ENCODE peak calls at places on chromosomes 16 and 17, in four cellular contexts. One of them, this sample, is unnamed.

GRCh38 chr16:68298907-68299515 is 11.7 kb downstream of the SLC7A6OS start:
- DNase-seq in mammary epithelial cell: peak
- DNase-seq in CD4-positive, alpha-beta T cell: no peak
- DNase-seq in fibroblast of lung: peak
- DNase-seq in this sample: no peak

GRCh38 chr16:29192329-29193247 is 207.7 kb downstream of the LAT start:
- DNase-seq in fibroblast of lung: no peak
- DNase-seq in CD4-positive, alpha-beta T cell: peak
- DNase-seq in mammary epithelial cell: no peak
- DNase-seq in this sample: no peak

GRCh38 chr17:13352747-13353415 is 248.8 kb downstream of the HS3ST3A1 start:
- DNase-seq in fibroblast of lung: no peak
- DNase-seq in CD4-positive, alpha-beta T cell: no peak
- DNase-seq in mammary epithelial cell: no peak
- DNase-seq in this sample: no peak

GRCh38 chr16:86322283-86322682 is 188.0 kb upstream of the FOXF1 start:
- DNase-seq in mammary epithelial cell: no peak
- DNase-seq in fibroblast of lung: no peak
- DNase-seq in CD4-positive, alpha-beta T cell: no peak
- DNase-seq in this sample: no peak

GRCh38 chr17:80294210-80294609 is 33.6 kb downstream of the RNF213 start:
- DNase-seq in CD4-positive, alpha-beta T cell: no peak
- DNase-seq in fibroblast of lung: no peak
- DNase-seq in mammary epithelial cell: no peak
- DNase-seq in this sample: no peak

GRCh38 chr17:48630925-48631692 is 5.0 kb upstream of the HOXB9 start:
- DNase-seq in CD4-positive, alpha-beta T cell: no peak
- DNase-seq in fibroblast of lung: no peak
- DNase-seq in mammary epithelial cell: no peak
- DNase-seq in this sample: no peak

GRCh38 chr16:52434224-52434623 is 112.7 kb downstream of the TOX3 start:
- DNase-seq in mammary epithelial cell: no peak
- DNase-seq in fibroblast of lung: no peak
- DNase-seq in CD4-positive, alpha-beta T cell: no peak
- DNase-seq in this sample: no peak

GRCh38 chr17:82020874-82021727 is 1.6 kb downstream of the CENPX start:
- DNase-seq in fibroblast of lung: peak
- DNase-seq in CD4-positive, alpha-beta T cell: peak
- DNase-seq in mammary epithelial cell: peak
- DNase-seq in this sample: peak

GRCh38 chr17:81287741-81288430 is 7.2 kb downstream of the SLC38A10 start:
- DNase-seq in mammary epithelial cell: no peak
- DNase-seq in fibroblast of lung: no peak
- DNase-seq in CD4-positive, alpha-beta T cell: no peak
- DNase-seq in this sample: no peak

GRCh38 chr17:47276868-47277267 is 23.2 kb downstream of the ITGB3 start:
- DNase-seq in CD4-positive, alpha-beta T cell: no peak
- DNase-seq in mammary epithelial cell: peak
- DNase-seq in fibroblast of lung: peak
- DNase-seq in this sample: no peak

GRCh38 chr17:66920426-66920825 is 44.1 kb upstream of the CACNG4 start:
- DNase-seq in mammary epithelial cell: no peak
- DNase-seq in CD4-positive, alpha-beta T cell: no peak
- DNase-seq in fibroblast of lung: no peak
- DNase-seq in this sample: no peak

GRCh38 chr16:67562918-67563707 is 787 bp downstream of the CTCF start:
- DNase-seq in CD4-positive, alpha-beta T cell: peak
- DNase-seq in mammary epithelial cell: peak
- DNase-seq in fibroblast of lung: peak
- DNase-seq in this sample: peak

GRCh38 chr17:41329279-41329925 is 13.9 kb upstream of the KRTAP17-1 start:
- DNase-seq in fibroblast of lung: peak
- DNase-seq in CD4-positive, alpha-beta T cell: no peak
- DNase-seq in mammary epithelial cell: peak
- DNase-seq in this sample: no peak

GRCh38 chr17:34299918-34300600 is 14.5 kb downstream of the CCL11 start:
- DNase-seq in CD4-positive, alpha-beta T cell: no peak
- DNase-seq in fibroblast of lung: peak
- DNase-seq in mammary epithelial cell: no peak
- DNase-seq in this sample: no peak

GRCh38 chr17:48294989-48295892 is 134.8 kb downstream of the SKAP1 start:
- DNase-seq in fibroblast of lung: no peak
- DNase-seq in mammary epithelial cell: no peak
- DNase-seq in CD4-positive, alpha-beta T cell: no peak
- DNase-seq in this sample: peak

GRCh38 chr16:81633147-81633619 is 145.9 kb upstream of the PLCG2 start:
- DNase-seq in fibroblast of lung: no peak
- DNase-seq in CD4-positive, alpha-beta T cell: no peak
- DNase-seq in mammary epithelial cell: no peak
- DNase-seq in this sample: no peak

GRCh38 chr17:37430051-37430591 is 23.4 kb downstream of the TADA2A start:
- DNase-seq in mammary epithelial cell: peak
- DNase-seq in fibroblast of lung: peak
- DNase-seq in CD4-positive, alpha-beta T cell: no peak
- DNase-seq in this sample: no peak

GRCh38 chr16:72501739-72502653 is 330.0 kb upstream of the PMFBP1 start:
- DNase-seq in fibroblast of lung: peak
- DNase-seq in mammary epithelial cell: peak
- DNase-seq in CD4-positive, alpha-beta T cell: peak
- DNase-seq in this sample: no peak

GRCh38 chr16:81424761-81425160 is 19.8 kb upstream of the CMIP start:
- DNase-seq in mammary epithelial cell: peak
- DNase-seq in fibroblast of lung: no peak
- DNase-seq in CD4-positive, alpha-beta T cell: no peak
- DNase-seq in this sample: no peak

GRCh38 chr16:58038219-58038641 is 12.7 kb downstream of the MMP15 start:
- DNase-seq in CD4-positive, alpha-beta T cell: no peak
- DNase-seq in mammary epithelial cell: no peak
- DNase-seq in fibroblast of lung: no peak
- DNase-seq in this sample: no peak

DNA sequence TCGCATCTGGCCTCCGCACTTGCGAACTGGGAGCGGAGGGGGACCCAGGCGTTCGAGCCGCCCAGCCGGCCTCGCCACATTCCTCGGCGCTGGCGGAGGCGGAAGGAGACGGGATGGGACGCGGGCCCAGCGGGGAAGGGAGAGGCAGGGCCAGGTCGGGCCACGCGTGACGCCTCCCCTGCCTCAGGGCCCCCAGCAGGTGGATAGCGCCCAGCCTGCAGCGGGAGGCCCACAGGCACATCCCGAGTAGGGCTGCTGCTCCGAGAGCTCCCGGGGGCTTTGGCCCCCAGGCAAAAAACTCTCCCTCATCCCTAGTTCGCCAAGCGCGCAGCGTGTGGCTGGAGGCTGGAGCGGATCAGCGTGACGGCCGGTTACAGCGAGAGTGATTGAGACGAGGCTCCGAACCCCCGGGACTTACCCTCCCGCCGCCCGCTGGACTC is 790 bp downstream of the PLEKHH3 start:
- DNase-seq in mammary epithelial cell: no peak
- DNase-seq in fibroblast of lung: peak
- DNase-seq in CD4-positive, alpha-beta T cell: no peak
- DNase-seq in this sample: no peak
- H3K27ac ChIP-seq in mammary epithelial cell: peak
- H3K27ac ChIP-seq in fibroblast of lung: peak
- H3K27ac ChIP-seq in CD4-positive, alpha-beta T cell: no peak
- H3K27ac ChIP-seq in this sample: peak

GRCh38 chr16:19607610-19608280 is 52.2 kb downstream of the VPS35L start:
- DNase-seq in fibroblast of lung: peak
- DNase-seq in mammary epithelial cell: no peak
- DNase-seq in CD4-positive, alpha-beta T cell: no peak
- DNase-seq in this sample: no peak
- H3K27ac ChIP-seq in fibroblast of lung: no peak
- H3K27ac ChIP-seq in mammary epithelial cell: no peak
- H3K27ac ChIP-seq in CD4-positive, alpha-beta T cell: no peak
- H3K27ac ChIP-seq in this sample: no peak

GRCh38 chr17:43694081-43694870 is 32.6 kb upstream of the MEOX1 start:
- DNase-seq in CD4-positive, alpha-beta T cell: peak
- DNase-seq in mammary epithelial cell: peak
- DNase-seq in fibroblast of lung: peak
- DNase-seq in this sample: peak

GRCh38 chr17:43695968-43696865 is 34.5 kb upstream of the MEOX1 start:
- DNase-seq in mammary epithelial cell: no peak
- DNase-seq in CD4-positive, alpha-beta T cell: no peak
- DNase-seq in fibroblast of lung: peak
- DNase-seq in this sample: no peak

GRCh38 chr17:43690624-43691316 is 29.0 kb upstream of the MEOX1 start:
- DNase-seq in CD4-positive, alpha-beta T cell: no peak
- DNase-seq in fibroblast of lung: no peak
- DNase-seq in mammary epithelial cell: no peak
- DNase-seq in this sample: no peak

GRCh38 chr17:43689814-43690213 is 28.1 kb upstream of the MEOX1 start:
- DNase-seq in CD4-positive, alpha-beta T cell: no peak
- DNase-seq in fibroblast of lung: no peak
- DNase-seq in mammary epithelial cell: no peak
- DNase-seq in this sample: no peak

GRCh38 chr17:43691317-43691693 is 29.6 kb upstream of the MEOX1 start:
- DNase-seq in mammary epithelial cell: no peak
- DNase-seq in fibroblast of lung: no peak
- DNase-seq in CD4-positive, alpha-beta T cell: no peak
- DNase-seq in this sample: no peak
- H3K27ac ChIP-seq in mammary epithelial cell: no peak
- H3K27ac ChIP-seq in fibroblast of lung: no peak
- H3K27ac ChIP-seq in CD4-positive, alpha-beta T cell: no peak
- H3K27ac ChIP-seq in this sample: no peak

DNA sequence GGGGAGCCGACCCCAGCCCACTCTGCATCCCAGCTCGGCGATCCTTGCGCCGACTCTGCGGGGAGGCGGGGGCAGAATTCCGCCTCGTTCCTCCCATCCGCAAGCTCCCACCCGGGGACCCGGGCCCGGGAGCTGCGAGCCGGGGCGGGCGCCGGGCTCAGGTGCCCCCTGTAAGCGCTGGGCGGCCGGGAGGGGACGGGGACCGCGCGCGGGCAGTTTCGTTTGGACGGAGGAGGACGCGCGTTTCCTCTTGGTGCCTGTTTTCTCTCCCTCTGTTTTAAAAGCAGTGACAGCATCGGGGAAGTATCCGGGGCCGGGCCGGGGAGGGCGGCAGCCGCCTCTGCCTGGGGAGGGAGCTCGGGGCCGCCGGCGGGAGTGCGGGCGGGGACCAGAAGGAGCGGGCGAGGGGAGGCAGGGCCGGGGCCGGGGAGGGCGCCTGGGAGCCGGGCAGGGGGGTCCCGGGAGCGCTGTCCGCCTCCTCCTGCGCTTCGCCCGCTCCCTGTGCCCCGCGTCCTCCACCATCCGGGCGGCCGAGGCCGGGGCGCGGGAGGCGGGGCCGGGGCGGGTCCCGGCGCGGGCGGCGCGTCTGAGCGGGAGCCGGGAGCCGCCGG is 57.0 kb downstream of the RAP1GAP2 start:
- DNase-seq in CD4-positive, alpha-beta T cell: peak
- DNase-seq in mammary epithelial cell: peak
- DNase-seq in fibroblast of lung: peak
- DNase-seq in this sample: peak
- H3K27ac ChIP-seq in CD4-positive, alpha-beta T cell: no peak
- H3K27ac ChIP-seq in mammary epithelial cell: peak
- H3K27ac ChIP-seq in fibroblast of lung: no peak
- H3K27ac ChIP-seq in this sample: no peak

This sample was measured in CD4-positive, alpha-beta memory T cell.